ENCODE peak calls at places on chromosomes 2 and 18, in five cellular contexts. P is uterus, F is H1, I is Peyer's patch, K is prostate gland. W is an unnamed sample.
A peak's percentile ranks its signal among the peaks of the same experiment; 100 is the strongest.

GRCh38 chr2:44935854-44936185 is 5.7 kb upstream of the SIX3 start:
- DNase-seq in I (peak; percentile 25), P (no peak), K (no peak), F (peak; percentile 72), W (no peak)

GRCh38 chr2:105186967-105187498 is 54.5 kb upstream of the GPR45 start:
- DNase-seq in I (no peak), F (no peak), P (no peak), K (no peak), W (no peak)

GRCh38 chr2:42799881-42800280 is 7.5 kb upstream of the HAAO start:
- DNase-seq in I (no peak), K (no peak), P (no peak), F (no peak), W (no peak)

GRCh38 chr2:21694079-21694478 is 570.3 kb downstream of the TDRD15 start:
- DNase-seq in I (no peak), K (no peak), F (no peak), P (no peak), W (no peak)

GRCh38 chr2:85770786-85771409 is 17.1 kb downstream of the ATOH8 start:
- DNase-seq in K (no peak), I (no peak), P (no peak), F (no peak), W (no peak)

GRCh38 chr2:197073701-197074433 is 147.4 kb upstream of the PGAP1 start:
- DNase-seq in K (no peak), F (no peak), I (no peak), P (no peak), W (no peak)

GRCh38 chr2:207746131-207746530 is 23.6 kb downstream of the FZD5 start:
- DNase-seq in I (no peak), F (no peak), K (peak; percentile 43), P (peak; percentile 30), W (peak; percentile 42)

GRCh38 chr2:148645925-148646559 is 1.5 kb downstream of the EPC2 start:
- DNase-seq in P (peak; percentile 33), F (no peak), I (no peak), K (peak; percentile 45), W (peak; percentile 65)

GRCh38 chr2:4895376-4895775 is 796.8 kb upstream of the SOX11 start:
- DNase-seq in P (no peak), I (no peak), F (no peak), K (no peak), W (no peak)

GRCh38 chr2:120132190-120132589 is 91.0 kb downstream of the TMEM185B start:
- DNase-seq in P (no peak), F (no peak), I (no peak), K (no peak), W (no peak)

GRCh38 chr2:10305254-10305635 is 2.5 kb downstream of the HPCAL1 start:
- DNase-seq in I (no peak), P (no peak), F (no peak), K (no peak), W (no peak)

GRCh38 chr2:10304458-10305253 is 2.0 kb downstream of the HPCAL1 start:
- DNase-seq in P (peak; percentile 34), F (peak; percentile 59), I (peak; percentile 59), K (no peak), W (no peak)

GRCh38 chr2:10302479-10303173 is at the start of gene HPCAL1:
- DNase-seq in K (peak; percentile 86), F (peak; percentile 95), I (peak; percentile 94), P (peak; percentile 86), W (peak; percentile 94)

GRCh38 chr2:10303174-10303633 is 500 bp downstream of the HPCAL1 start:
- DNase-seq in F (no peak), I (no peak), P (peak; percentile 32), K (no peak), W (no peak)

DNA sequence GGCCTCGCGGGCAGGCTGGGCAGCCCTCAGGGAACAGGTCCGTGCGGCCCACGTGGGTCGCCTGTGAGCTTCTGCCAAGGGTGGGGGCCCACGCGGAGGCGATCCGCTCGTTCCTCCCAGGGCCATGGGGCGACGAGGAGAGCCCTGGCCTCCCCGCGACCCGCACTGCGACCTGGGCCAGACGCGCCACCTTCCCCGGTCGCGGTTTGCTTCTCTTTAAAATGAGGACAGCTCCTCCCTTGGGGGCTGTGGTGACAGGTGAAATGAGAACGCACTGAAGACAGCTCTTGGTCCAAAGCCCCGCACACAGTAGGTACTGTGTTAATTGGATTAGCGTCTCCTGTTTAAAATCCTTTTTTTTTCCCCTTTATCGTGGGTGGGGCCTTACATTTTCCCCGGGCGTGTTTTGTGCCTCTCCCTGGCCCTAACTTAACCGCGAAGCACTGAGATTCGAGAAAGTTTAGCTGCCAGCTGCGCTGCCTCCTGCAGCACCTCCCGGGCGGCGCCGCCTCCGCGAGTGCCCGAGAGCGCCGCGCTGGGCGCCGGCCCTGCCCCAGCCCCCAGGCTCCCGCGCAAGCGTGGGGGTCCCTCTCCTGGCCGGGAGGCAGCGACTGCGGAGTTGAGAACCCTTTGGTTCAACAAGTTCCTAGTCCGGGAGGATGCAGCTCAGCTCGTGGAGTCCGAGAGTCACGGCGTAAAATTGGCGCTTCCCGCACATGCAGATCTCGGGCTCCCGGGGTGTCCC is 1.1 kb downstream of the HPCAL1 start:
- DNase-seq in F (peak; percentile 59), I (peak; percentile 69), P (peak; percentile 65), K (no peak), W (peak; percentile 63)
- TF ChIP-seq CTCF in F (peak; percentile 24), I (no peak), P (no peak), K (peak; percentile 24), W (no peak)

DNA sequence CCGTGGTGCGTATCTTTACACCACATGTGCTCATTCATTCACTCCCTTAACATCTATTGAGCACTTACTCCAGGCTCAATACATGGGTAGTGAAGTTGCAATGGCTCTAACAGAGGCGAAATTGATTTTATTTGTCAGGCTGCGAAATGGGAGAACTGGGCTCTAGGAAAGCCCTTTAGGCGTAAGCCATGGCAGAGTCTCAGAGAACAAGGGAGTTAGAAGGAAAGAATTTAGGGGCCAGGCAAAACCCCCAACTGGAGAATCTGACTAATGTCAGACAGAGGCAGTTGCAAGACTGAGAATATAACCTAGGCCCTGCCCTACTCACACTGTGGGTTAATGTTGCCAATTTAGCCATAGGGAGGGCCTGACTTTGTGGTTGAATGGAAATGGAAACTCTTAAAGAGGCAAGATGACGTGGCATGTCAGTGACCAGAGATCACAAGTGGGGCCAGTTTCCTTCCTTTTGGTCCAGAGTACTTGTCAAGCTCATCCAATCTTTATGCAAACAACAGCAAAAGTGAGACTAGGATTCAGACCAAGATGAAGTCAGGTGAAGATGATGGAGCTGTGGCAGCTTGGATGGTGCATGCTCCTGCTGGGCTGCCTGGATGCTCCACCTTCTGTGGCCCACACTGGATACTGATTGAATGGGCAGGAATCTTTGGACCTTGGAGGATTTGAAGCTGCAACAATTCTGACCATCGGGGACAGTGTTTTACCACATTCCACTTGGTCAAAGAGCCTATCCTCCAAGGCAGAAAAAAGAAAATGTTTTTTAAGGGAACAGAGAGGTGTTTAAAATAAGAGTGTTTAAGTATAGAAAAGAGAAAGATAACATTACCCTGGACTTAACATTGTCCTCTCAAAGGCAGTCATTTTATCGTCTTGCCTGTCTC is 92.2 kb downstream of the CAPN13 start:
- DNase-seq in P (no peak), K (no peak), F (peak; percentile 41), I (no peak), W (no peak)
- TF ChIP-seq POLR2A in P (no peak), K (no peak), F (no peak), I (no peak), W (no peak)

GRCh38 chr18:40243592-40243991 is 1711.4 kb upstream of the PIK3C3 start:
- DNase-seq in I (no peak), P (no peak), F (no peak), K (no peak), W (no peak)
- H3K27ac ChIP-seq in I (no peak overlapping the region), P (no peak overlapping the region), F (no peak overlapping the region), K (no peak overlapping the region), W (no peak overlapping the region)

DNA sequence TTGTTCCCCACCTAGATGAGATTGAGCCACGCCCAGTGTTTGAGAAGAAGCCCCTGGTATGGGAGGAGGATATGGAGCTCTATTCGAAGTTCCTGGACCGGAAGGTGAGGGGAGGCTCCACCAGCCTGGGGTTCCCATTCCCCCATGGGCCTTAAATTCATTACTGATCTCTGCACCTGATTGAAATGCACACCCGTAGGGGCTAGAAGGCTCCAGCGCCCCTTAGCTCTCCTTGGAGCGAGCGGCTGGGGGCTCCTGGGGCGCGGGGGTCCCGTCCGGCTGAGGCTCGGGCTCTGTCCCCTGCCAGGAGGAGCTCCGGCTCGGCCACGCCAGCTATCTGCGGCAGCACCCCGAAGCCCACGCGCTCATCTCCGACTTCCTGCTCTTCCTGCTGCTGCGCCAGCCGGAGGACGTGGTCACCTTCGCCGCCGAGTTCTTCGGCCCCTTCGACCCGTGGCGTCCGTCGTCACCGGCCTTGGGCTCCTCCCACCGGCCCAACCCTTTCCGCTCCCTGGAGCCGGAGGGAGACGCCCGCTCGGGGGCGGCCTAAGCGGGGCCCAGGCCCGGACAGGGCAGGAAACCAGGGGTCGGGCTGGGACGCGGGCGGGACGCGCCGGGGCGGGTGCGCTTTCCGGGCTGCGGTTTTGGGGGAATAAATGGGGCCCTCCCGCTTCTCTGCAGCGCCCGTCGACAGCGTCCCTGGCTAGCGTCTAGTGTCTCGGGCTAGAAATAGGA is 10.9 kb downstream of the CATIP start:
- DNase-seq in P (peak; percentile 86), K (peak; percentile 67), F (peak; percentile 89), I (peak; percentile 92), W (peak; percentile 92)
- TF ChIP-seq CTCF in P (no peak), K (peak; percentile 23), F (no peak), I (no peak), W (no peak)

DNA sequence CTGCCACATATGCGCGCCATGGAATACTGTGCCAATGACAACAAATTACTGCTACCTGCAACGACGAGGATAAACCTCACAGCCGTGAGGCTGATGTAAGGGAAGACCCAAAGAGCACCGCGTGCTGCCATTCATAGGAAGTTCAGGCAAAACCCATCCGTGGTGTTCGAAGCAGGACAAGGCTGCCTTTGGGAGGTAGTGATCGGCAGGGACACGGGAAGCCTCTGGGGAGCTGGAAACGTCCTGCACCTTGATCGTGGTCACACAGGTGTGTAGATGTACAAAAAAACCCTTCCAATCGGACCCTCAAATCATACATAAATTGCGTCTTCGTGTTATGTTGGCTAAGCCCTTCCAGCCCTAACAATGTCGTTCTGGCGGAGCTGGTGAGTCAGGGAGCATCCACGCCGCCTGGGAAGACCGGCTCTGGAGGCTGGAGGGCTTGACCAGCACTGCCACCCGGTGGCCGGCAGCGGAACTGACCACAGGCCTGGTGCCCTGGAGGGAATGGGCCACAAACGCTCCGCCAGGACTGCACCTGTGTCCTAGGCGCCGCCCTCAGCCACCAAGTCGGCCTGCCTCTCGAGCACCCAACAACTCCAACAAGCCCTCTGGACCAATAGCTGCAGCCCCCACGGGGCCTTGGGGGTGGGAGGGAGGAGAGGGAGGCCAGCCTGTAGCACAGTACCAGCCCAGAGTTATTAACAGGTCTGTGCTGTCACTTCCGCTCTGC is 4.1 kb upstream of the NEURL3 start:
- DNase-seq in F (peak; percentile 99), I (peak; percentile 92), K (peak; percentile 86), P (peak; percentile 88), W (peak; percentile 93)
- TF ChIP-seq POLR2A in F (no peak), I (no peak), K (no peak), P (no peak), W (no peak)

DNA sequence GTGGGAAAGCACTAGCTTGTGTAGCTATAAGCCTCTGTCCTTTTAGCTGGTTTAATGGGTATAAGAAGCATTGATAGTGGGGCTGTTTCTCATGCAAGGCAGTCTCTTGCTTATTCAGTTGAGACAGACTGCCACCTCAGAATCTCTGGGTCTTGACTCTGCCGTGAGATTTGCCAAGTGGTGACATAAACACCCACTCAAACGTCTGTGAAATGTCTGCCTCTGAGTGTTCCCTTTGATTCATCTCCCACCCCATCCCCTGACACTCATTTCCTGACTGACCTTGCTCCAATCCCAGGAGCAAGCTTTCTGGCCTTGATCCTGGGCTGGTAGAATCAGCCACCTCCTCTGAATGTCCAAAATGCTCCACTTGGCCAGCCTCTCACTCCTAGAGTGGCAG is 141.9 kb upstream of the RBMS1 start:
- DNase-seq in I (no peak), K (no peak), P (no peak), F (no peak), W (no peak)
- H3K27ac ChIP-seq in I (no peak overlapping the region), K (no peak overlapping the region), P (peak overlapping the region; percentile 66), F (no peak overlapping the region), W (no peak overlapping the region)

GRCh38 chr2:137205324-137205723 is 440.0 kb downstream of the THSD7B start:
- DNase-seq in K (no peak), F (no peak), I (no peak), P (no peak), W (no peak)
- TF ChIP-seq CTCF in K (no peak), F (no peak), I (no peak), P (no peak), W (no peak)